ENCODE peak calls at places on chromosomes 1 and 21, in eight cellular contexts. M, D, Y, C, K, A, X and R are unnamed samples.

GRCh38 chr1:66251521-66251920 is 282.4 kb upstream of the SGIP1 start:
- DNase-seq in M (peak), D (no peak), Y (no peak), C (peak), K (peak), A (peak), X (no peak), R (peak)

GRCh38 chr1:227948493-227949260 is 945 bp upstream of the WNT9A start:
- DNase-seq in M (no peak), D (no peak), Y (no peak), C (peak), K (peak), A (no peak), X (no peak), R (no peak)

GRCh38 chr1:145784409-145784808 is 39.5 kb downstream of the RNF115 start:
- DNase-seq in M (no peak), D (no peak), Y (no peak), C (no peak), K (no peak), A (no peak), X (no peak), R (no peak)

GRCh38 chr1:5949761-5950100 is 42.5 kb downstream of the NPHP4 start:
- DNase-seq in M (no peak), D (no peak), Y (no peak), C (no peak), K (no peak), A (no peak), X (no peak), R (no peak)

GRCh38 chr1:47436979-47437517 is 796 bp upstream of the FOXD2 start:
- DNase-seq in M (peak), D (no peak), Y (no peak), C (peak), K (no peak), A (no peak), X (no peak), R (no peak)

GRCh38 chr1:103107696-103108524 is at the start of gene COL11A1:
- DNase-seq in M (no peak), D (no peak), Y (no peak), C (peak), K (no peak), A (peak), X (no peak), R (no peak)

GRCh38 chr1:1842360-1843146 is 48.3 kb downstream of the GNB1 start:
- DNase-seq in M (peak), D (no peak), Y (no peak), C (no peak), K (no peak), A (no peak), X (no peak), R (no peak)

GRCh38 chr1:10734900-10735602 is 61.4 kb downstream of the CASZ1 start:
- DNase-seq in M (peak), D (no peak), Y (peak), C (no peak), K (no peak), A (peak), X (no peak), R (no peak)

GRCh38 chr21:45499970-45500575 is 42.2 kb downstream of the SLC19A1 start:
- DNase-seq in M (no peak), D (no peak), Y (no peak), C (no peak), K (no peak), A (no peak), X (no peak), R (no peak)

GRCh38 chr1:160834945-160835565 is 27.6 kb downstream of the CD244 start:
- DNase-seq in M (peak), D (no peak), Y (no peak), C (peak), K (peak), A (no peak), X (no peak), R (peak)

GRCh38 chr21:41361786-41362604 is at the start of gene MX2:
- DNase-seq in M (peak), D (peak), Y (peak), C (peak), K (peak), A (no peak), X (peak), R (peak)

GRCh38 chr1:177600936-177601335 is 368.9 kb downstream of the SEC16B start:
- DNase-seq in M (no peak), D (no peak), Y (no peak), C (no peak), K (no peak), A (no peak), X (no peak), R (no peak)

GRCh38 chr1:27357281-27358037 is 9.3 kb downstream of the MAP3K6 start:
- DNase-seq in M (peak), D (peak), Y (peak), C (peak), K (peak), A (peak), X (peak), R (peak)

GRCh38 chr1:28516518-28516956 is 10.7 kb downstream of the RCC1 start:
- DNase-seq in M (no peak), D (no peak), Y (no peak), C (peak), K (peak), A (no peak), X (no peak), R (no peak)

GRCh38 chr1:188958461-188959115 is 1519.1 kb downstream of the BRINP3 start:
- DNase-seq in M (no peak), D (no peak), Y (no peak), C (no peak), K (peak), A (no peak), X (no peak), R (no peak)

GRCh38 chr1:154342836-154343472 is 17.6 kb downstream of the ATP8B2 start:
- DNase-seq in M (no peak), D (no peak), Y (peak), C (no peak), K (no peak), A (no peak), X (no peak), R (no peak)

GRCh38 chr1:29672955-29673507 is 436.7 kb downstream of the PTPRU start:
- DNase-seq in M (no peak), D (no peak), Y (no peak), C (no peak), K (no peak), A (no peak), X (no peak), R (no peak)

GRCh38 chr21:42659416-42660117 is 6.1 kb downstream of the PDE9A start:
- DNase-seq in M (no peak), D (peak), Y (peak), C (no peak), K (no peak), A (no peak), X (no peak), R (no peak)